ENCODE peak calls at places on chromosomes 2 and 18, in nine cellular contexts. O, Q, C, G, V, F, S, U and I are unnamed samples.

GRCh38 chr2:183255406-183255805 is 131.2 kb downstream of the NUP35 start:
- DNase-seq in U (no peak), Q (no peak), F (no peak), G (no peak), V (no peak), C (no peak), S (no peak), O (no peak), I (no peak)

GRCh38 chr2:28321426-28321825 is 71.2 kb upstream of the FOSL2 start:
- DNase-seq in S (no peak), C (no peak), Q (no peak), V (no peak), F (no peak), G (no peak), U (no peak), O (no peak), I (no peak)

GRCh38 chr2:10260130-10260529 is 42.6 kb upstream of the HPCAL1 start:
- DNase-seq in Q (no peak), V (no peak), S (no peak), G (no peak), O (no peak), F (peak), U (no peak), C (no peak), I (no peak)

GRCh38 chr2:209426432-209426831 is 2.6 kb downstream of the MAP2 start:
- DNase-seq in O (no peak), U (no peak), F (no peak), S (no peak), C (peak), G (no peak), V (no peak), Q (no peak), I (no peak)

GRCh38 chr18:48949606-48950535 is 894 bp downstream of the SMAD7 start:
- DNase-seq in U (no peak), S (peak), F (no peak), G (no peak), O (peak), Q (no peak), C (no peak), V (no peak), I (no peak)

GRCh38 chr2:96868555-96869280 is 1.2 kb downstream of the SEMA4C start:
- DNase-seq in F (peak), O (peak), C (peak), V (no peak), Q (peak), U (peak), S (peak), G (peak), I (peak)

GRCh38 chr18:68676913-68677312 is 38.0 kb downstream of the TMX3 start:
- DNase-seq in Q (no peak), G (no peak), O (no peak), S (no peak), U (no peak), F (no peak), V (no peak), C (no peak), I (no peak)

GRCh38 chr18:58584219-58585127 is 44.4 kb downstream of the ALPK2 start:
- DNase-seq in C (no peak), O (no peak), Q (no peak), F (no peak), V (no peak), S (no peak), U (no peak), G (no peak), I (no peak)

GRCh38 chr18:11518788-11519685 is 90.4 kb upstream of the SLC35G4 start:
- DNase-seq in S (no peak), V (peak), G (peak), Q (no peak), U (peak), C (no peak), F (no peak), O (peak), I (peak)

GRCh38 chr18:8932866-8933265 is 169.6 kb upstream of the NDUFV2 start:
- DNase-seq in Q (no peak), F (no peak), G (no peak), U (no peak), C (no peak), S (no peak), V (no peak), O (no peak), I (no peak)

GRCh38 chr2:152740743-152741328 is 22.4 kb downstream of the ARL6IP6 start:
- DNase-seq in F (no peak), C (no peak), U (no peak), Q (no peak), O (peak), G (peak), S (no peak), V (peak), I (no peak)

GRCh38 chr2:8510519-8510918 is 171.3 kb upstream of the ID2 start:
- DNase-seq in C (no peak), O (no peak), G (no peak), U (no peak), F (no peak), Q (no peak), V (no peak), S (no peak), I (no peak)

GRCh38 chr2:122755281-122755780 is 999.9 kb downstream of the TSN start:
- DNase-seq in Q (no peak), U (peak), G (no peak), S (no peak), O (no peak), C (no peak), F (no peak), V (no peak), I (no peak)

GRCh38 chr2:109176489-109176888 is 47.5 kb downstream of the SH3RF3 start:
- DNase-seq in Q (no peak), V (no peak), S (no peak), C (no peak), O (no peak), U (no peak), F (no peak), G (no peak), I (no peak)

GRCh38 chr2:20630967-20631366 is 19.9 kb downstream of the HS1BP3 start:
- DNase-seq in F (no peak), U (no peak), V (no peak), G (no peak), O (no peak), C (no peak), Q (no peak), S (no peak), I (no peak)

GRCh38 chr2:16400127-16400623 is 265.5 kb downstream of the CYRIA start:
- DNase-seq in S (no peak), F (no peak), Q (no peak), G (no peak), C (no peak), V (no peak), U (no peak), O (no peak), I (no peak)

GRCh38 chr2:16271231-16271896 is 331.0 kb downstream of the MYCN start:
- DNase-seq in F (no peak), G (no peak), U (no peak), V (no peak), O (no peak), S (no peak), Q (no peak), C (no peak), I (no peak)

GRCh38 chr2:197909377-197909776 is 105.0 kb downstream of the PLCL1 start:
- DNase-seq in Q (no peak), V (no peak), U (no peak), S (no peak), G (peak), F (no peak), O (no peak), C (no peak), I (no peak)

GRCh38 chr2:11596801-11597200 is 63.0 kb downstream of the GREB1 start:
- DNase-seq in V (no peak), G (no peak), C (no peak), S (no peak), F (peak), Q (no peak), O (no peak), U (no peak), I (no peak)
- TF ChIP-seq CTCF in V (no peak), G (no peak), C (no peak), S (no peak), F (no peak), Q (no peak), O (no peak), U (no peak), I (no peak)

DNA sequence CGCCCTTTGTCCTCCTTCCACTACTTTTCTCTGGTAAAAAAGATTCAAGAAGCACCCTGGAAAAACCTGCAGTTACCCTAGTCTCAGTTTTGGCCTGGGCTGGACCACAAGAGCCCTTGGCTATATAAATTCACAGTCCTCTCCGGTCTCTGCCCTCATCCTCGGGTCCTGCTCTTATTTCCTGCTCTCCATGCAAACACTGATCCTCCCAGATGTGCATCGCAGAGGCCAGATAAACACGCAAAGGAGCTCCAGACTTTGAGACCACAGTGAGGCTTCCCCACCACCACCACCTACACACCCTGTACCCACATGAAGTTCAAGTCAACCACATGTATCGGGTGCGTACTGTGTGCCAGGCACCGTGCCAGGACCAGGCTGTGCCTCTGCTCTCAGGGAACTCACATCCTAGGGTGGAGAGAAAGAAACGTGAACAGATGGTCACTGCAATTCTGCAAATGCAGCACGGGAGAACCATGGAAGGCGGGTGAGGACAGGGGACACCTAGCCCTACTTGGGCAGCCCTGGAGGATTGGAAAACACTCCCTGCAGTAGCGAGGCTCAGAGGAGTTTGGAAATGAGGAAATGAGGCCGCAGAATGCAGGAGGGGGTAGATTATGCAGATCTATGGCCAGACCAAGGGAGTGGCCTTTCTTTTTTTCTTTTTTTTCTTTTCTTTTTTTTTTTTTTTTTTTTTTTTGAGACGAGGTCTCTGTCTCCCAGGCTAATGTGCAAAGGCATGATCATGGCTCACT is 7.5 kb downstream of the CTDSP1 start:
- DNase-seq in C (peak), F (peak), O (no peak), S (peak), Q (peak), U (no peak), V (no peak), G (no peak), I (peak)
- TF ChIP-seq POLR2AphosphoS5 in C (no peak), F (peak), O (no peak), S (peak), Q (no peak), U (peak), V (no peak), G (no peak), I (peak)

GRCh38 chr2:174461221-174461620 is 25.6 kb downstream of the GPR155 start:
- DNase-seq in F (no peak), Q (no peak), O (no peak), V (no peak), U (no peak), G (no peak), S (no peak), C (no peak), I (no peak)

DNA sequence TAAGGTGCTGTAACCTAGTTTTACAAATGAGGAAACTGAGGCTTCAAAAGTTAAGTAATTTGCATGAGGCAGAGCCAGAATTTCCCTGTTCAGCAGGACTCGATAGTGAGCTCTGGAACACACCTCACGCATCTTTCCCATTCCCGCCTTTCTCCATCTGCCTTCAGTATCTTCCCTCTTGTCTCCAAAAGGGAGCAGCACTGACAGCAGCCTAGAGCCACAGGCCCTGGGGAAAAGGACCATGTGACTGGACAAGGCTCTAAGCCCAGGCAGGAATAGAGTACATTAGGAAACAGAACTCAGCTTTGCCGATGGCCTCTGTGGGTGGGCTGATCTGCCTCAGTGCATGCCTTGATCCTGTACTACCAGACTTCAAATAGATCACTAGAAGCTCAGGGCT is 21.5 kb downstream of the GPR155 start:
- DNase-seq in S (no peak), G (no peak), V (no peak), Q (no peak), U (no peak), F (no peak), C (no peak), O (no peak), I (no peak)
- TF ChIP-seq CTCF in S (no peak), G (no peak), V (peak), Q (no peak), U (no peak), F (no peak), C (no peak), O (peak), I (no peak)

DNA sequence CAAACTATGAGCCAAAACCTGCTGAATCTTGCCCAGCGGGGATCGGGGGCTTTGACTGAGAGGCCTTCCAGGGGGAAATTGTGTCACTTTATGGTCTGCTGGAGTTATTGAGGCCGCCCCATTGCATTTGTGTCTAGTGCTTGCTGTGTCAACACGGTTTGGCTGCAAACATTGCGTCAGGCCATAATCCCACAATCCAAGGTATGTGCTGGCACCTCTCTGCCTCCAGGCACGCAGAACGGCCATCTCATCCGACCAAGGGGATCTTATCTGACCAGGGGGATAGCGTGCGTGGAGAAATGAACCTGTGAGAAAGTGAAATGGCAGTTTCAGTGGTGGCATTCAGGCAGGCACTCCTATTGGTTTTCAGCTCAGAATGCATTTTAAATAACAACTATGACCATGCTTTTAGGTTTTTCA is 18.1 kb upstream of the LYPD6B start:
- DNase-seq in F (no peak), O (no peak), G (no peak), S (peak), U (no peak), V (no peak), Q (peak), C (peak), I (peak)
- TF ChIP-seq POLR2AphosphoS5 in F (no peak), O (no peak), G (no peak), S (no peak), U (no peak), V (no peak), Q (peak), C (no peak), I (no peak)

GRCh38 chr2:73112913-73113633 is at the start of gene RAB11FIP5:
- DNase-seq in F (peak), U (peak), C (peak), S (peak), V (no peak), O (peak), G (peak), Q (no peak), I (peak)
- TF ChIP-seq CTCF in F (no peak), U (no peak), C (no peak), S (no peak), V (no peak), O (peak), G (no peak), Q (no peak), I (peak)

GRCh38 chr2:54466880-54467279 is 10.8 kb downstream of the SPTBN1 start:
- DNase-seq in U (no peak), G (no peak), V (no peak), S (no peak), C (no peak), F (peak), Q (no peak), O (no peak), I (peak)
- TF ChIP-seq POLR2AphosphoS5 in U (no peak), G (no peak), V (no peak), S (peak), C (no peak), F (peak), Q (no peak), O (no peak), I (peak)

GRCh38 chr2:148675708-148676107 is 31.2 kb downstream of the EPC2 start:
- DNase-seq in U (no peak), F (no peak), O (no peak), S (no peak), C (no peak), V (no peak), Q (no peak), G (no peak), I (no peak)

GRCh38 chr2:148670773-148671172 is 26.2 kb downstream of the EPC2 start:
- DNase-seq in C (no peak), V (no peak), U (no peak), O (no peak), S (no peak), G (no peak), F (no peak), Q (no peak), I (no peak)

DNA sequence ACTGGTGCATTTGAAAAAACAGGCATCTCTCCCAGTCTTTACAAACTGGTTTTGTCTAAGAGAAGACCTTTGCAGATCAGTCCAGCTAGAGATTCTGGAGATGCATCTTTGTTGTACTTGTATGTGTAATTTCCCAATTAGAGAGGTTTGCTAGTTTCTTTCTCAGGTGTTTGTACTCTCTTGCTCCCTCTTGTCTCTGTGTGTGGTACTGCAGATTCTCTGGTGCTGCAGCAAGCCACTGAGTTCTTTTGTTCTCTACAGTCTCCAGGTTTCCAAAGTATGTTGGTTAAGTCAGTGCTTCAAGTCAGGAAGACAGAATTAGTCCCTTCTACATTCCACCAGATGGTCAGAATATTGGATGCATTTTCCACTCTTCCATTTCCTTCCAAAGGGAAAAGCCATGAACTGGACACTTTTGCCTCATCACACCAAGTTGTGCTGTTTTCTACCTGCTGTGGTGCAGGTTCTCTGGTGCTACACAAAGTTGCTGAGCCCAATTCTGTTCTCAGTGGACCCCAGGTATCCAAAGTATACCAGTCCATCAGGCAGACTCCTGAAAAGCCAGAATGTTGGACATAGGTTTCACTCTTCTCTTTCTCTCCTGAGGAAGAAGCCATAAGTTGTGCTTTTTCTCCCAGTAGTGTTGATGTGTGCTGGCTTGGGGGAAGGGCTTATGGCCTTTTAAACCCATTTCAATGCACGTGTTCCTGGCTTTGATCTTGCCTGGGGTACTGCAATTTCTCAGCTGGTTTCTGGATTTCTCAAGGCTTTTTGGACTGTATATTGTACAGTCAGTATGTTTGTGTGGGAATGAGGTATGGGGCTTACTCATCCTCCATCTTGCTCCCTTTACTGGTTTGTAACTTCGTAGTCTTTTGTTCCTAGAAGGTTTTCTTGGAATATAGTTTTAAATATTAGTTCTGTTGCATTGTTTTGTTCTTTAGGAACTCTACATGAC is 29.8 kb downstream of the EPC2 start:
- DNase-seq in V (no peak), F (no peak), U (no peak), G (peak), O (peak), Q (no peak), S (no peak), C (no peak), I (no peak)
- TF ChIP-seq CTCF in V (peak), F (no peak), U (peak), G (peak), O (peak), Q (peak), S (peak), C (no peak), I (no peak)

GRCh38 chr2:226427538-226428307 is 371.9 kb downstream of the IRS1 start:
- DNase-seq in Q (no peak), V (no peak), C (no peak), O (no peak), G (peak), F (no peak), S (no peak), U (no peak), I (no peak)
- TF ChIP-seq POLR2AphosphoS5 in Q (no peak), V (no peak), C (no peak), O (no peak), G (peak), F (no peak), S (no peak), U (no peak), I (no peak)